ENCODE peak calls at places on chromosome 9, in four cellular contexts. I, Y, B and L are unnamed samples.

GRCh38 chr9:74309654-74310053 is 187.5 kb upstream of the RORB start:
- DNase-seq in B (no peak), I (no peak), Y (no peak), L (no peak)

GRCh38 chr9:17052626-17053025 is 82.2 kb upstream of the CNTLN start:
- DNase-seq in B (peak), Y (no peak), I (no peak), L (no peak)

GRCh38 chr9:124077915-124078572 is 66.5 kb downstream of the LHX2 start:
- DNase-seq in Y (no peak), B (peak), I (no peak), L (peak)

GRCh38 chr9:32550046-32550608 is 2.0 kb upstream of the SMIM27 start:
- DNase-seq in B (peak), Y (no peak), I (no peak), L (no peak)

GRCh38 chr9:34541540-34541939 is 18.8 kb upstream of the ENHO start:
- DNase-seq in Y (peak), B (no peak), I (no peak), L (no peak)

GRCh38 chr9:35882996-35883395 is 12.8 kb upstream of the OR13J1 start:
- DNase-seq in I (no peak), Y (no peak), B (no peak), L (no peak)

GRCh38 chr9:127360829-127361228 is 36.1 kb upstream of the SLC2A8 start:
- DNase-seq in Y (no peak), B (peak), I (peak), L (no peak)

GRCh38 chr9:98833090-98833956 is 25.9 kb downstream of the GALNT12 start:
- DNase-seq in Y (no peak), B (no peak), I (no peak), L (no peak)

GRCh38 chr9:96420468-96421219 is 2.5 kb upstream of the ZNF367 start:
- DNase-seq in B (peak), I (no peak), Y (no peak), L (peak)

GRCh38 chr9:71121275-71122168 is at the start of gene TRPM3:
- DNase-seq in I (peak), B (no peak), Y (no peak), L (no peak)

GRCh38 chr9:27349681-27350080 is 52.7 kb upstream of the EQTN start:
- DNase-seq in B (no peak), I (no peak), Y (no peak), L (no peak)

GRCh38 chr9:78004478-78005229 is 27.0 kb downstream of the GNAQ start:
- DNase-seq in I (no peak), Y (no peak), B (peak), L (no peak)

GRCh38 chr9:127207734-127208410 is 56.7 kb upstream of the GARNL3 start:
- DNase-seq in B (no peak), I (no peak), Y (no peak), L (no peak)

GRCh38 chr9:70091553-70091952 is 47.9 kb downstream of the MAMDC2 start:
- DNase-seq in Y (no peak), B (no peak), I (no peak), L (no peak)

GRCh38 chr9:7139886-7140285 is 382.1 kb downstream of the KDM4C start:
- DNase-seq in B (no peak), Y (no peak), I (no peak), L (no peak)

GRCh38 chr9:131318211-131318610 is 28.7 kb downstream of the PLPP7 start:
- DNase-seq in B (no peak), Y (no peak), I (no peak), L (no peak)

GRCh38 chr9:136975624-136976023 is 1.7 kb upstream of the PTGDS start:
- DNase-seq in I (peak), B (no peak), Y (peak), L (no peak)

GRCh38 chr9:26745111-26745510 is 147.5 kb downstream of the CAAP1 start:
- DNase-seq in Y (no peak), I (no peak), B (no peak), L (no peak)

GRCh38 chr9:37904647-37905505 is 949 bp upstream of the SLC25A51 start:
- DNase-seq in I (no peak), Y (no peak), B (peak), L (no peak)

GRCh38 chr9:133631111-133631510 is 5.1 kb upstream of the DBH start:
- DNase-seq in I (no peak), Y (no peak), B (no peak), L (no peak)

GRCh38 chr9:126491256-126491879 is 122.4 kb upstream of the LMX1B start:
- DNase-seq in Y (no peak), B (peak), I (no peak), L (no peak)

GRCh38 chr9:97510797-97511761 is 9.6 kb downstream of the TMOD1 start:
- DNase-seq in Y (no peak), I (no peak), B (peak), L (peak)

GRCh38 chr9:4671737-4672136 is 5.5 kb upstream of the SPATA6L start:
- DNase-seq in I (no peak), Y (no peak), B (no peak), L (no peak)

GRCh38 chr9:14205463-14205862 is 108.5 kb downstream of the NFIB start:
- DNase-seq in Y (no peak), I (no peak), B (peak), L (peak)

GRCh38 chr9:14985419-14985818 is 75.2 kb upstream of the FREM1 start:
- DNase-seq in B (no peak), I (no peak), Y (no peak), L (no peak)

GRCh38 chr9:20087481-20087880 is 298.6 kb upstream of the SLC24A2 start:
- DNase-seq in B (no peak), I (no peak), Y (no peak), L (no peak)

GRCh38 chr9:108830292-108830691 is 25.5 kb downstream of the ACTL7B start:
- DNase-seq in I (no peak), Y (no peak), B (peak), L (no peak)

GRCh38 chr9:27125030-27125429 is 16.0 kb downstream of the TEK start:
- DNase-seq in I (no peak), Y (no peak), B (peak), L (peak)

GRCh38 chr9:112753725-112754124 is 3.2 kb downstream of the SNX30 start:
- DNase-seq in I (no peak), B (peak), Y (no peak), L (peak)

GRCh38 chr9:16705121-16705604 is 165.3 kb downstream of the BNC2 start:
- DNase-seq in Y (no peak), I (peak), B (peak), L (peak)

GRCh38 chr9:109012876-109013677 is at the start of gene CTNNAL1:
- DNase-seq in I (peak), Y (peak), B (peak), L (no peak)

GRCh38 chr9:78396087-78396486 is 99.2 kb downstream of the PSAT1 start:
- DNase-seq in B (peak), I (no peak), Y (no peak), L (no peak)

GRCh38 chr9:137435980-137436760 is 5.0 kb downstream of the ENTPD8 start:
- DNase-seq in I (peak), Y (no peak), B (peak), L (peak)

GRCh38 chr9:95368377-95369160 is 51.1 kb upstream of the FANCC start:
- DNase-seq in I (no peak), B (no peak), Y (no peak), L (no peak)

GRCh38 chr9:130480673-130481072 is 35.9 kb downstream of the ASS1 start:
- DNase-seq in I (peak), Y (no peak), B (no peak), L (no peak)